ENCODE peak calls at places on chromosomes 4 and X, in seven cellular contexts. Y is GM06990, G is upper lobe of right lung, U is AG20443, J is HFF-Myc, O is activated gamma-delta T cell treated with Interleukin-2 at 50 U/mL for 16 hours, W is A172. R is an unnamed sample.

GRCh38 chr4:172830295-172830764 is 338.3 kb upstream of the GALNT7 start:
- DNase-seq in U (peak), Y (no peak), O (no peak), W (no peak), J (no peak), G (no peak), R (no peak)

GRCh38 chrX:79325263-79325958 is 41.7 kb downstream of the ITM2A start:
- DNase-seq in J (no peak), O (peak), U (no peak), Y (no peak), G (no peak), W (no peak), R (no peak)

GRCh38 chrX:2837961-2838360 is 9.2 kb downstream of the GYG2 start:
- DNase-seq in G (no peak), J (no peak), W (no peak), U (no peak), Y (no peak), O (no peak), R (no peak)

GRCh38 chr4:91198951-91199350 is 1071.8 kb downstream of the CCSER1 start:
- DNase-seq in W (peak), G (no peak), U (no peak), J (no peak), Y (no peak), O (no peak), R (no peak)

GRCh38 chr4:78477276-78477675 is 74.3 kb upstream of the ANXA3 start:
- DNase-seq in Y (no peak), J (no peak), U (peak), W (no peak), O (no peak), G (no peak), R (no peak)

GRCh38 chr4:184804621-184805020 is 21.1 kb downstream of the ACSL1 start:
- DNase-seq in O (no peak), J (no peak), W (no peak), Y (no peak), U (no peak), G (no peak), R (no peak)

GRCh38 chr4:60805500-60806313 is 394.4 kb upstream of the ADGRL3 start:
- DNase-seq in W (peak), Y (no peak), G (no peak), U (peak), O (no peak), J (peak), R (peak)

GRCh38 chr4:4583606-4584005 is 41.8 kb upstream of the STX18 start:
- DNase-seq in W (no peak), U (no peak), O (no peak), J (no peak), Y (no peak), G (no peak), R (no peak)

GRCh38 chr4:88002786-88003185 is 4.6 kb upstream of the PKD2 start:
- DNase-seq in O (no peak), U (peak), W (no peak), J (no peak), Y (no peak), G (no peak), R (no peak)

GRCh38 chr4:187380181-187380581 is 615.4 kb upstream of the ZFP42 start:
- DNase-seq in Y (no peak), J (no peak), W (no peak), G (peak), U (no peak), O (no peak), R (no peak)

GRCh38 chr4:8041868-8042267 is 102.2 kb upstream of the AFAP1 start:
- DNase-seq in U (no peak), J (no peak), O (no peak), G (no peak), W (no peak), Y (no peak), R (no peak)

GRCh38 chrX:7606253-7606652 is 236.7 kb upstream of the VCX start:
- DNase-seq in G (no peak), J (no peak), U (no peak), Y (no peak), W (no peak), O (no peak), R (no peak)

GRCh38 chrX:48917139-48917980 is 1.5 kb downstream of the PIM2 start:
- DNase-seq in O (peak), W (peak), G (peak), Y (peak), U (peak), J (peak), R (peak)

GRCh38 chr4:87865960-87866598 is 33.3 kb downstream of the MEPE start:
- DNase-seq in J (no peak), U (no peak), W (no peak), O (no peak), Y (no peak), G (no peak), R (no peak)

R was measured in astrocyte of the cerebellum.